ENCODE peak calls at places on chromosomes 1 and 21, in four cellular contexts. H is T-helper 9 cell; F is stimulated activated naive CD4-positive, alpha-beta T cell treated with Interleukin-2 at 50 U/mL for 16 hours; E is C1 segment of cervical spinal cord. R is an unnamed sample.

GRCh38 chr1:97505816-97506215 is 415.0 kb downstream of the DPYD start:
- DNase-seq in F (no peak), E (no peak), H (no peak), R (no peak)

GRCh38 chr1:184958554-184959353 is 15.6 kb downstream of the NIBAN1 start:
- DNase-seq in H (no peak), F (no peak), E (no peak), R (no peak)

GRCh38 chr1:153777648-153778047 is 2.4 kb downstream of the SLC27A3 start:
- DNase-seq in E (no peak), H (no peak), F (no peak), R (peak)

GRCh38 chr1:13807213-13807612 is 107.2 kb downstream of the PRDM2 start:
- DNase-seq in H (no peak), F (no peak), E (peak), R (no peak)

GRCh38 chr21:45854702-45855247 is 126.8 kb upstream of the COL6A1 start:
- DNase-seq in H (no peak), F (no peak), E (no peak), R (no peak)

GRCh38 chr1:22773981-22774471 is 63.4 kb downstream of the EPHB2 start:
- DNase-seq in F (no peak), H (no peak), E (peak), R (peak)

GRCh38 chr21:17071093-17071492 is 441.8 kb upstream of the CXADR start:
- DNase-seq in H (no peak), E (no peak), F (no peak), R (no peak)

GRCh38 chr1:199279872-199280649 is 641.2 kb downstream of the PTPRC start:
- DNase-seq in H (no peak), E (no peak), F (no peak), R (no peak)

GRCh38 chr1:236623371-236624166 is 19.3 kb upstream of the HEATR1 start:
- DNase-seq in H (no peak), F (no peak), E (no peak), R (no peak)

R was measured in nucleus accumbens.